ENCODE peak calls at places on chromosomes 1 and 21, in four cellular contexts. One of them, this sample, is unnamed.

GRCh38 chr1:230868736-230869385 is 540 bp upstream of the C1orf198 start:
- DNase-seq in HCT116: peak
- DNase-seq in HepG2: peak
- DNase-seq in K562: peak
- DNase-seq in this sample: no peak

GRCh38 chr1:26237230-26237966 is 3.4 kb downstream of the CEP85 start:
- DNase-seq in HepG2: no peak
- DNase-seq in HCT116: no peak
- DNase-seq in K562: peak
- DNase-seq in this sample: no peak

GRCh38 chr1:248813546-248813945 is 12.2 kb downstream of the SH3BP5L start:
- DNase-seq in K562: peak
- DNase-seq in HCT116: no peak
- DNase-seq in HepG2: no peak
- DNase-seq in this sample: no peak

GRCh38 chr1:227068883-227069282 is 128.8 kb downstream of the COQ8A start:
- DNase-seq in HepG2: no peak
- DNase-seq in HCT116: no peak
- DNase-seq in K562: no peak
- DNase-seq in this sample: no peak

GRCh38 chr1:19682257-19682656 is 17.6 kb downstream of the HTR6 start:
- DNase-seq in K562: no peak
- DNase-seq in HepG2: no peak
- DNase-seq in HCT116: no peak
- DNase-seq in this sample: peak

GRCh38 chr1:226063362-226064167 is 1.0 kb downstream of the H3-3A start:
- DNase-seq in K562: peak
- DNase-seq in HepG2: peak
- DNase-seq in HCT116: no peak
- DNase-seq in this sample: peak

GRCh38 chr1:8439015-8439702 is 121.2 kb downstream of the SLC45A1 start:
- DNase-seq in HepG2: peak
- DNase-seq in HCT116: no peak
- DNase-seq in K562: peak
- DNase-seq in this sample: peak

GRCh38 chr1:212288614-212289013 is 3.4 kb downstream of the PPP2R5A start:
- DNase-seq in HCT116: no peak
- DNase-seq in HepG2: no peak
- DNase-seq in K562: no peak
- DNase-seq in this sample: no peak

GRCh38 chr21:46212721-46213484 is 15.7 kb downstream of the LSS start:
- DNase-seq in HepG2: no peak
- DNase-seq in HCT116: no peak
- DNase-seq in K562: no peak
- DNase-seq in this sample: no peak

GRCh38 chr1:192609110-192610079 is 26.6 kb upstream of the RGS13 start:
- DNase-seq in K562: no peak
- DNase-seq in HepG2: no peak
- DNase-seq in HCT116: no peak
- DNase-seq in this sample: no peak

GRCh38 chr21:36504067-36505058 is 24.4 kb upstream of the CLDN14 start:
- DNase-seq in K562: peak
- DNase-seq in HCT116: peak
- DNase-seq in HepG2: peak
- DNase-seq in this sample: peak

GRCh38 chr1:67599085-67599484 is 85.9 kb upstream of the GADD45A start:
- DNase-seq in HCT116: no peak
- DNase-seq in K562: no peak
- DNase-seq in HepG2: no peak
- DNase-seq in this sample: no peak

GRCh38 chr1:95723346-95723745 is 489.3 kb downstream of the RWDD3 start:
- DNase-seq in HepG2: no peak
- DNase-seq in K562: no peak
- DNase-seq in HCT116: no peak
- DNase-seq in this sample: no peak

GRCh38 chr21:45148316-45149000 is 74.1 kb downstream of the ADARB1 start:
- DNase-seq in K562: no peak
- DNase-seq in HCT116: no peak
- DNase-seq in HepG2: no peak
- DNase-seq in this sample: no peak
- TF ChIP-seq ELF1 in K562: no peak
- TF ChIP-seq ELF1 in HCT116: no peak
- TF ChIP-seq ELF1 in HepG2: no peak
- TF ChIP-seq ELF1 in this sample: no peak

GRCh38 chr1:109315288-109315687 is 8.5 kb upstream of the MYBPHL start:
- DNase-seq in HepG2: no peak
- DNase-seq in HCT116: no peak
- DNase-seq in K562: no peak
- DNase-seq in this sample: no peak

GRCh38 chr1:109314805-109315204 is 8.0 kb upstream of the MYBPHL start:
- DNase-seq in K562: no peak
- DNase-seq in HCT116: no peak
- DNase-seq in HepG2: no peak
- DNase-seq in this sample: no peak

GRCh38 chr1:109309347-109309746 is 2.5 kb upstream of the MYBPHL start:
- DNase-seq in K562: no peak
- DNase-seq in HepG2: peak
- DNase-seq in HCT116: no peak
- DNase-seq in this sample: no peak

GRCh38 chr1:109312246-109312645 is 5.4 kb upstream of the MYBPHL start:
- DNase-seq in HCT116: no peak
- DNase-seq in K562: no peak
- DNase-seq in HepG2: no peak
- DNase-seq in this sample: no peak

GRCh38 chr1:109312978-109313775 is 6.4 kb upstream of the MYBPHL start:
- DNase-seq in HepG2: no peak
- DNase-seq in HCT116: no peak
- DNase-seq in K562: no peak
- DNase-seq in this sample: peak
- TF ChIP-seq ELF1 in HepG2: no peak
- TF ChIP-seq ELF1 in HCT116: no peak
- TF ChIP-seq ELF1 in K562: no peak
- TF ChIP-seq ELF1 in this sample: no peak

GRCh38 chr1:29162476-29163138 is 19.1 kb downstream of the SRSF4 start:
- DNase-seq in K562: no peak
- DNase-seq in HCT116: no peak
- DNase-seq in HepG2: no peak
- DNase-seq in this sample: no peak
- TF ChIP-seq ELF1 in K562: no peak
- TF ChIP-seq ELF1 in HCT116: no peak
- TF ChIP-seq ELF1 in HepG2: no peak
- TF ChIP-seq ELF1 in this sample: no peak

DNA sequence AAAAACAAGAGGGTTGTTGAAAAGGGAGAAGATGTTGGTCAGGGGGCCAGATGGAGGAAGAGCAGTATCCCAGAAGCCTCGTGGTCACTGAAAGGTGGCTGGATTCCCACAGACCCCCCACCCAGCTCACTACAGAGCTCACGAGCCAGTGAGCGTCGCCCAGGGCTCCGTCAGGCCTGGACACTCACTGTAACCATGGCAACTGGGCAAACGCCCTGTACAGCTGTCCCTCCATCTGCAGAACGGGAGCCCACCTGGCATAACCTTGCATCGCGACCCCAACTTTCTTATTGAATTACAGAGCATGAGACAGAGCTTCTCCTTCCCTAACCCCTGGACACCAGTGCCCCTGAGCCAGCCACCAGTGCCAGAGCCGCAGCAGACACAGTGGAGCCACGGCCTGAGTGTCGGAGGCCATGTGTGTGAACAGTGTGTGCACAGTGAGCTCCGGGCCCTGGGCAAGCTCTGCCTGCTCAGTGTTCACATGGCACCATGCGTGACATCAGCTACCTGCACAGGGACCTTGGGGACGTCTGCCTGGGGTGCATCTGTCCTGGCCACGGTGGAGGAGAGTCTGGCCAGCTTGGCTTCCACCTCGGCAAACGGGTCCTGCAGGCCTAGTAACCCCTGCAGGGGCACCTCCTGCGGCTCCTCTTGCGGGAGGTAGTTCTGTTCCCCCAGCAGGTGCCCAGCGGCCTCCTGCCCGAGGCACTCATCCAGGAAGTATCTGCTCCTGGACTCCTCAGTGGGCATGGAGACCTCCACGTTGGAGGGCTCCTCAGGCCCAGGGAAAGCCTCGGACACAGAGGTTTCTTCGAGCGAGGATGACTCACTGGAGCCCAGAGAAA is 25.9 kb upstream of the DDOST start:
- DNase-seq in HCT116: no peak
- DNase-seq in HepG2: no peak
- DNase-seq in K562: no peak
- DNase-seq in this sample: peak
- TF ChIP-seq ELF1 in HCT116: no peak
- TF ChIP-seq ELF1 in HepG2: no peak
- TF ChIP-seq ELF1 in K562: no peak
- TF ChIP-seq ELF1 in this sample: no peak

GRCh38 chr1:98704474-98704873 is 43.0 kb downstream of the SNX7 start:
- DNase-seq in HCT116: no peak
- DNase-seq in HepG2: no peak
- DNase-seq in K562: no peak
- DNase-seq in this sample: peak
- TF ChIP-seq ELF1 in HCT116: no peak
- TF ChIP-seq ELF1 in HepG2: no peak
- TF ChIP-seq ELF1 in K562: no peak
- TF ChIP-seq ELF1 in this sample: no peak

GRCh38 chr1:232925421-232926202 is 24.8 kb upstream of the NTPCR start:
- DNase-seq in HepG2: no peak
- DNase-seq in K562: no peak
- DNase-seq in HCT116: no peak
- DNase-seq in this sample: no peak

GRCh38 chr1:232917053-232917452 is 33.4 kb upstream of the NTPCR start:
- DNase-seq in HCT116: no peak
- DNase-seq in K562: no peak
- DNase-seq in HepG2: no peak
- DNase-seq in this sample: no peak

GRCh38 chr1:232922475-232922874 is 27.9 kb upstream of the NTPCR start:
- DNase-seq in HCT116: no peak
- DNase-seq in HepG2: no peak
- DNase-seq in K562: no peak
- DNase-seq in this sample: no peak

GRCh38 chr1:232923739-232924386 is 26.5 kb upstream of the NTPCR start:
- DNase-seq in HepG2: no peak
- DNase-seq in HCT116: no peak
- DNase-seq in K562: no peak
- DNase-seq in this sample: no peak

DNA sequence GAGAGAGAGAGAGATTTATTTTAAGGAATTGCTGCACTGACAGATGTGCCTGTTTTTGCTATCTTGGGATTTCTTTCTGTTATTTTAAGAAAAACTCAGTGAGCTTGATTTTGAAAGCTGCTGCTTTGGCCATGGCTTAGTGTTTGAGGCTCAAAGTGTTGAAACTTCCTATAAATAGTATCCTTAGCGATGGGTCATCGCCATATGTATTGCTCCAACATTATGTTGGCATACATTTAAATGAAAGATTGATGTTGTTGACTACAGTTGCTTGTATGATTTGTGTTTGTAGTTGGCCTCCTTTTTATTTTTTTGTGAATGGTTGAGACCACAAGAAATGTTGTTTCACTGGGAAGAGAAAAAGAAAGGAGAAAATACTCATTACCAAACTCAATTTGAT is 29.0 kb upstream of the NTPCR start:
- DNase-seq in HepG2: no peak
- DNase-seq in K562: no peak
- DNase-seq in HCT116: no peak
- DNase-seq in this sample: no peak
- TF ChIP-seq ELF1 in HepG2: no peak
- TF ChIP-seq ELF1 in K562: no peak
- TF ChIP-seq ELF1 in HCT116: no peak
- TF ChIP-seq ELF1 in this sample: no peak

GRCh38 chr1:90580176-90580575 is 136.9 kb downstream of the BARHL2 start:
- DNase-seq in HCT116: no peak
- DNase-seq in HepG2: no peak
- DNase-seq in K562: no peak
- DNase-seq in this sample: no peak

GRCh38 chr1:90573736-90574135 is 143.4 kb downstream of the BARHL2 start:
- DNase-seq in K562: no peak
- DNase-seq in HCT116: no peak
- DNase-seq in HepG2: no peak
- DNase-seq in this sample: no peak

GRCh38 chr1:90574692-90575370 is 142.3 kb downstream of the BARHL2 start:
- DNase-seq in HepG2: no peak
- DNase-seq in K562: no peak
- DNase-seq in HCT116: no peak
- DNase-seq in this sample: no peak

GRCh38 chr1:90579212-90579802 is 137.8 kb downstream of the BARHL2 start:
- DNase-seq in HCT116: peak
- DNase-seq in K562: peak
- DNase-seq in HepG2: peak
- DNase-seq in this sample: peak
- TF ChIP-seq ELF1 in HCT116: no peak
- TF ChIP-seq ELF1 in K562: no peak
- TF ChIP-seq ELF1 in HepG2: no peak
- TF ChIP-seq ELF1 in this sample: no peak

This sample was measured in SK-N-SH.